ENCODE peak calls at places on chromosome 15, in four cellular contexts. N is WTC11, Y is K562, O is HepG2. C is an unnamed sample.

GRCh38 chr15:80308002-80308401 is 56.0 kb upstream of the CTXND1 start:
- DNase-seq in N (peak), Y (no peak), O (peak), C (no peak)

GRCh38 chr15:51550841-51551240 is 71.7 kb downstream of the DMXL2 start:
- DNase-seq in N (no peak), Y (no peak), O (no peak), C (no peak)

GRCh38 chr15:31081568-31082250 is 19.8 kb downstream of the TRPM1 start:
- DNase-seq in N (no peak), Y (no peak), O (no peak), C (no peak)

GRCh38 chr15:75809986-75810750 is 33.1 kb upstream of the UBE2Q2 start:
- DNase-seq in N (peak), Y (peak), O (peak), C (peak)

GRCh38 chr15:89090791-89091666 is 2.8 kb downstream of the ABHD2 start:
- DNase-seq in N (no peak), Y (no peak), O (no peak), C (no peak)

GRCh38 chr15:60370804-60371700 is 26.7 kb downstream of the ANXA2 start:
- DNase-seq in N (no peak), Y (no peak), O (peak), C (no peak)

GRCh38 chr15:71136159-71137137 is 21.2 kb downstream of the THSD4 start:
- DNase-seq in N (no peak), Y (no peak), O (no peak), C (no peak)

GRCh38 chr15:68617001-68617400 is 38.2 kb downstream of the CORO2B start:
- DNase-seq in N (no peak), Y (no peak), O (no peak), C (no peak)

GRCh38 chr15:99561476-99562230 is 4.1 kb upstream of the MEF2A start:
- DNase-seq in N (no peak), Y (no peak), O (no peak), C (no peak)

GRCh38 chr15:51579012-51579411 is 43.6 kb downstream of the DMXL2 start:
- DNase-seq in N (no peak), Y (no peak), O (no peak), C (no peak)

GRCh38 chr15:95624616-95625361 is 705.7 kb upstream of the NR2F2 start:
- DNase-seq in N (no peak), Y (no peak), O (no peak), C (no peak)

GRCh38 chr15:64343222-64343621 is 12.8 kb downstream of the CSNK1G1 start:
- DNase-seq in N (no peak), Y (no peak), O (no peak), C (no peak)

GRCh38 chr15:40893019-40893723 is 1.1 kb upstream of the VPS18 start:
- DNase-seq in N (no peak), Y (no peak), O (no peak), C (no peak)

GRCh38 chr15:48458876-48459275 is 127.6 kb downstream of the DUT start:
- DNase-seq in N (no peak), Y (no peak), O (no peak), C (no peak)

GRCh38 chr15:86849563-86849962 is 769.9 kb downstream of the AGBL1 start:
- DNase-seq in N (no peak), Y (no peak), O (no peak), C (no peak)

GRCh38 chr15:76904461-76905012 is 603 bp downstream of the SCAPER start:
- DNase-seq in N (peak), Y (peak), O (peak), C (peak)

GRCh38 chr15:52653451-52653964 is 25.7 kb downstream of the ATOSA start:
- DNase-seq in N (no peak), Y (peak), O (no peak), C (peak)

GRCh38 chr15:99365232-99365631 is 114.0 kb downstream of the LRRC28 start:
- DNase-seq in N (no peak), Y (no peak), O (no peak), C (no peak)

GRCh38 chr15:65393557-65393956 is 15.8 kb upstream of the IGDCC3 start:
- DNase-seq in N (no peak), Y (no peak), O (no peak), C (no peak)

GRCh38 chr15:94524565-94524964 is 293.2 kb downstream of the MCTP2 start:
- DNase-seq in N (no peak), Y (no peak), O (no peak), C (no peak)

DNA sequence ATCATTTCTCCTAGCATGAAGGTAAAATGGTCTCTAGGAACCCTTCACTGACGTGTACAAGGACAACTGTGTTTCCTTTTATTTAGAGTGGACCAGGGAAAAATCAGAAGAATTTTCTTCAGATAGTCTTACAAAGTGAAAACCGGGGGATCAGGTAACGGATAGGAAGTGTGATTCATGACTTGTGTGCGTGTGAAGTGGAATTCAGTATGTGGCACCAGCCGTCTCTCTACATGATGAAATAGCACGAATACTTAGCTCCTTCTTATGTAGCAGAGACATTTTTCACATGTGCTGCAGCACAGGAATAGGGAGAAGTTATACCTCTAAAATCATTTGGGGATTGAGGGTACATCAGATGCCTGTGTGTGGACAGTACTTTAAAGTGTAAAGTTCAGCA is 159.2 kb downstream of the MEX3B start:
- DNase-seq in N (no peak), Y (no peak), O (no peak), C (no peak)
- TF ChIP-seq ELF4 in N (no peak), Y (no peak), O (no peak), C (no peak)

DNA sequence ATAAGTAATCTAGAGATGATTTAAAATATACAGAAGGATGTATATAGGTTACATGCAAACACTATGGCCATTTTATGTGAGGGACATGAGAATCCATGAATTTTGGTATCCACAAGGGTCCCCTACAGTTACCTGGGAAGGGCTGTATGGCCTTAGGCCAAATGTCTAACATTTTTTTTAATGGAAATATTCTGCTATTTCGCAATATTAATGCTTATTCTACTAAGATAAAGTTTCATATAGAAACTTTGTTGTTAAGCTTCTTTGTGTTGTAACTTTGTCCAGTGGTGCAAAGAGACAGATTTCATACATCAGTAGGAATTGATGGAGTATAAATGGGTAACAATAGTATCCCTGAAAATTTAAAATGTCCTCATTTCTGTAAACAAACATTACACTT is 233.4 kb upstream of the THBS1 start:
- DNase-seq in N (no peak), Y (no peak), O (no peak), C (no peak)
- TF ChIP-seq ELF4 in N (no peak), Y (no peak), O (no peak), C (no peak)

DNA sequence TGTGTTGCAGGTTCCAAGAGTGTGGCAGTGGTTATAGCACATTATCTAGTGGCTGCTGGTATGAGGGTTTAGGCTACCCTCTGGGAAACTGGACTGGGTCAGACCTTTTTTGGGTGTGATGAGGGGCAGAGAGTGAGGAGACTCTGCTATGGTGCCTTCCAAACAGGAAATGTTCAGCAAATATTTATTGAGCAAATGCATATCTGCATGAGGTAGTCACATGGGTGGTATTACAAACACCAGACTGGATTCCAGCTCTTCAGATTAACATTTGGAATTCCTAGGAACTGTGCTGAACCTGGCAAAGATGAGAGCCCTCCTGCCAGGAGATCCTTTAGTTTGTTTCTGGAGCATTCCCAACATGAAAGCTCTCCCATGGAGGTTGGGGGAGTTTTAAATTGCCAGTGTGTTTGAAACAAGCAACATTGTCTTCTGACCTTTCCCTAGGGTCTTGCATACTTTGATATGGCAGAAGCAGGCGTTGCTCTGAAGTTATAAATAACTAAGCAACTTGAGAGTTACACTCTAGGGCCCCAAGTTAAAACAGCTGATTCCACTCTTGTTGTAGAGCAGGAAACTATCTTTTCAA is 341.2 kb upstream of the C2CD4B start:
- DNase-seq in N (no peak), Y (no peak), O (peak), C (no peak)
- TF ChIP-seq ELF4 in N (no peak), Y (no peak), O (no peak), C (no peak)

DNA sequence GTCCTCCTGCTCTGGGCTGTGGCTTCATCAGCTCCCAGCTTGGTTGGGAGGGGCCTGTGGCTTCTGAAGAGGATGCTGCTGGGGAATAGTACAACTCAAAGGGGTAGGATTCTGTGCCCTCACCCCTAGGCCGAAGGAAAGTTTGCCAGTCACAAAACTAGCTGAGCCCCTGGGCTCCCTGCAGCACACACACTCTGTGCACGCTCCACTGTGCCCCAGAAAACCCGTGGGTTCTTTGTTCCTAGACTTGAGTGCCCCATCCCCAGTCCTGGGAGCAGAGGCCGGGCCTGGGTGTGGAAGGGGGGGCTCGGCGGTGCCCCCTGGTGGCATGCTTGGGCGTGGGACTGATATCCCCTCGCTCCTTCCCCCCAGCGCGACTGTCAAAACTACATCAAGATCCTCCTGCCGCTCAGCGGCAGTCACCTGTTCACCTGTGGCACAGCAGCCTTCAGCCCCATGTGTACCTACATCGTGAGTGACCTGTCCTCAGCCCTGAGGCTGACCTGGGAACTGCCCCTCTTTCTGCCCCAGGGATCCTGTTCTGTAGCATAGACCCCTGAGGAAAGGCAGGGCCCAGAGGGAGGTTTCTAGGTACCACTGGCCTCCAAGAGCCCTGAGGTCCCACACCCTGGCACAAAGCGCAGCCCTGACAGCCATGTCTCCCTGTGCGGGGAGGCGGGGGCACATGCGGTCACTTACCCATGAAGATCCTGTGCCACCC is 14.2 kb downstream of the CIB1 start:
- DNase-seq in N (peak), Y (peak), O (no peak), C (peak)
- TF ChIP-seq ELF4 in N (no peak), Y (no peak), O (no peak), C (no peak)

GRCh38 chr15:85754993-85755392 is 39.7 kb downstream of the KLHL25 start:
- DNase-seq in N (no peak), Y (no peak), O (no peak), C (no peak)

GRCh38 chr15:85757073-85757938 is 37.4 kb downstream of the KLHL25 start:
- DNase-seq in N (no peak), Y (no peak), O (no peak), C (no peak)

GRCh38 chr15:85755471-85755870 is 39.3 kb downstream of the KLHL25 start:
- DNase-seq in N (no peak), Y (no peak), O (no peak), C (no peak)

GRCh38 chr15:85755942-85756341 is 38.8 kb downstream of the KLHL25 start:
- DNase-seq in N (no peak), Y (no peak), O (no peak), C (no peak)

DNA sequence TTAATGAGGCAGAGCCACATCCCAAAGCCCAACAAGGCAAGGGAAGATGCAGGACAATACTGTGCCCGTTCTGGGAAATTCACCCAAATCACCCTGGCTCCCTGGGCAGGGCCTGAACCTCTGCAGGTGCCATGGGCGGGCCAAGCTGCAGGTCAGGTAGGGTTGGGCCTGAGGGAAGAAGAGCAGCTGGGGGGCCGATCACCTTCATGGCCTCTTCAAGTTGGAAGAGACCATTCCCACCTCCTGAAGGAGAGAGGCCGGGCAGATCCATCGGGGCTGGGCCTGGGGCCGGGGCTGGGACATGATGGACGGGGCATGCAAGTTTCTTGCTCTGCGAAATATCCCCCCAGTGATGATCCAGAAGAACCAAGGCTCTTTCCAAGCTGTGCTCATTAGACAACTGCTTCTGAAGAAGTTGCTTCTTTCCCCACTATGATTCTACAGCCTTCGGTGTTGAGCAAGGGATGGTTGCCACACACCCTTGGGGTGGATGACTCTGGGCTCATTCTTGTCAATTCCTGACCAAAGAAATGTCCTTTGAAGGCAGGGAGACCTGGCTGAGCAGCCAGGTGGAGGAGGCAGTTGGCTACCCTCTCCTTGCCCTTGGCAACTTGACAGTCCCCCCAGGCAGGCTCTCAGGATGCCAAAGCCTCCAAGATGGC is 38.2 kb downstream of the KLHL25 start:
- DNase-seq in N (no peak), Y (no peak), O (no peak), C (no peak)
- TF ChIP-seq ELF4 in N (no peak), Y (no peak), O (no peak), C (no peak)

DNA sequence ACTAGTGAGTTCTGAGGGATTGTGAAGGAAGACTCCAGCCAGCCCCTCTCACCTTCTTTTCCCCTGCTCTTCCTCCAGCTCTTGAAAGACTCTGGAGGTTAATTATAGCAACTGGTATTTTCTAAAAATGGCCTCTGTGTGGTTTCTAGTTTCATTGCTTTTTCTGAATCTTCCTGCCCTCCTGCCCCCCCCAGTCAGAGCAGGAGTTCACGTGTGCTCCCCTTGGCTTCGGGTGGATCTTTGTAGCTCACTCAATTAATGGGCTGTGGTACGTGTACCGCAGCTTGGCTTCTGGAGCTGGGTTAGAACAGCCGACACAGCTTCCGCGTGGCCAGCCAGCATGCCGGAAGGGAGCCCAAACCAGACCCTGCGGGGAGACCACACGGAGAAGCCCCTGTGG is 31.5 kb downstream of the TM2D3 start:
- DNase-seq in N (no peak), Y (no peak), O (no peak), C (peak)
- TF ChIP-seq ELF4 in N (no peak), Y (no peak), O (no peak), C (no peak)

GRCh38 chr15:69666441-69666882 is 213.8 kb downstream of the RPLP1 start:
- DNase-seq in N (no peak), Y (no peak), O (no peak), C (no peak)
- TF ChIP-seq ELF4 in N (no peak), Y (no peak), O (no peak), C (no peak)

GRCh38 chr15:85583404-85584390 is 203.3 kb downstream of the AKAP13 start:
- DNase-seq in N (no peak), Y (no peak), O (no peak), C (no peak)
- TF ChIP-seq ELF4 in N (no peak), Y (no peak), O (no peak), C (no peak)

DNA sequence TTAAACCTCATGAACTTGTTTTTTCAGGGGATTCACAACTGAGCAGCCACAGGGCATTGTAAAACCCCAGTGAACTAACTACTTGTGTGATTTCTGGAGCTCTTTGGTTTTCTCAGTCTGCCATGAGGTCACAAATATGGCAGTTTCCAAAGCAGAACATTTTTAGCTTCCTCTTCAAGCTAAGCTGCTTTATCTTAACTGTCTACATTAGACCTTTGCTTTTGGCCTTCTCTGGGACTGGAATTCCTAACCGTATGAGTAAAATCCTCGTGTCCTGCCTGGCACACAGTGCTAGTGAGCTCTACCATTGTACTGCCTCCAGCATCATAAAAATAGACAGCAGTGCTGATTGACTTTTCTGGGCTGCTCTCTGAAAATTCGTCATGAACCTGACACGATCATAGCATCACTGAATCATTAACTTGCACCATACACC is 22.1 kb downstream of the CDIN1 start:
- DNase-seq in N (no peak), Y (no peak), O (no peak), C (no peak)
- TF ChIP-seq ELF4 in N (no peak), Y (no peak), O (no peak), C (no peak)

DNA sequence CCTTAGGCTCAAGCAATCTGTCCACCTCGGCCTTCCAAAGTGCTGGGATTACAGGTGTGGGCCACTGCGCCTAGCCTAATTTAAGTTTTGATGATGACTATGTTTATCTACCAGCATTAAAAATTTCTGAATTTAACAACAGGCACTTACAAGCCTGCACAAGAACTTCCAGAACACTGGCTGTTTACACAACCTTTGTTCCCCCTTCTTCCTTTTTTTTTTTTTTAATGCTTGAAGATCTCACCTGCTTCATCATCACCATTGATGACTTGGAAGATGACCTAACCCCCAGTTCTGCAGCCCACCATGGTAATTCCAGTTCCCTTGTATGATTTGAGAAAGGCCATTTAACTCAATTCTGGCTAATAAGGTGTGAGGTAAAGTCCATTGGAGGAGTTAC is 70.4 kb downstream of the GJD2 start:
- DNase-seq in N (no peak), Y (no peak), O (no peak), C (no peak)
- TF ChIP-seq ELF4 in N (no peak), Y (no peak), O (no peak), C (no peak)

C was measured in HEK293T.